ENCODE peak calls at places on chromosomes 13 and 19, in four cellular contexts. One of them, this sample, is unnamed.

GRCh38 chr13:75050419-75051066 is 431.4 kb downstream of the TBC1D4 start:
- DNase-seq in H1: no peak
- DNase-seq in K562: no peak
- DNase-seq in GM12878: no peak
- DNase-seq in this sample: no peak

GRCh38 chr19:40611096-40611495 is 9.9 kb downstream of the LTBP4 start:
- DNase-seq in H1: no peak
- DNase-seq in K562: no peak
- DNase-seq in GM12878: no peak
- DNase-seq in this sample: no peak

GRCh38 chr13:108315273-108315672 is 45.8 kb downstream of the TNFSF13B start:
- DNase-seq in K562: no peak
- DNase-seq in GM12878: peak
- DNase-seq in H1: no peak
- DNase-seq in this sample: no peak

GRCh38 chr13:65907656-65908441 is 1322.3 kb downstream of the PCDH9 start:
- DNase-seq in GM12878: no peak
- DNase-seq in H1: no peak
- DNase-seq in K562: no peak
- DNase-seq in this sample: no peak

GRCh38 chr19:17457621-17458020 is 3.1 kb downstream of the NXNL1 start:
- DNase-seq in GM12878: no peak
- DNase-seq in K562: no peak
- DNase-seq in H1: no peak
- DNase-seq in this sample: no peak

GRCh38 chr13:114062754-114063153 is 69.7 kb downstream of the RASA3 start:
- DNase-seq in H1: no peak
- DNase-seq in K562: no peak
- DNase-seq in GM12878: no peak
- DNase-seq in this sample: no peak

GRCh38 chr13:74930402-74931165 is 551.4 kb downstream of the TBC1D4 start:
- DNase-seq in K562: no peak
- DNase-seq in H1: no peak
- DNase-seq in GM12878: no peak
- DNase-seq in this sample: no peak

GRCh38 chr19:8850488-8850887 is 18.3 kb downstream of the MBD3L1 start:
- DNase-seq in K562: no peak
- DNase-seq in H1: no peak
- DNase-seq in GM12878: no peak
- DNase-seq in this sample: no peak

GRCh38 chr13:97460853-97461252 is 26.9 kb downstream of the RAP2A start:
- DNase-seq in GM12878: no peak
- DNase-seq in K562: no peak
- DNase-seq in H1: no peak
- DNase-seq in this sample: peak

GRCh38 chr19:54523403-54523802 is 20.8 kb downstream of the LAIR2 start:
- DNase-seq in K562: no peak
- DNase-seq in H1: no peak
- DNase-seq in GM12878: peak
- DNase-seq in this sample: no peak

GRCh38 chr19:3774621-3775373 is 2.8 kb upstream of the RAX2 start:
- DNase-seq in K562: peak
- DNase-seq in H1: no peak
- DNase-seq in GM12878: no peak
- DNase-seq in this sample: no peak

GRCh38 chr13:74246398-74246975 is 112.3 kb upstream of the KLF12 start:
- DNase-seq in H1: no peak
- DNase-seq in K562: no peak
- DNase-seq in GM12878: no peak
- DNase-seq in this sample: no peak

DNA sequence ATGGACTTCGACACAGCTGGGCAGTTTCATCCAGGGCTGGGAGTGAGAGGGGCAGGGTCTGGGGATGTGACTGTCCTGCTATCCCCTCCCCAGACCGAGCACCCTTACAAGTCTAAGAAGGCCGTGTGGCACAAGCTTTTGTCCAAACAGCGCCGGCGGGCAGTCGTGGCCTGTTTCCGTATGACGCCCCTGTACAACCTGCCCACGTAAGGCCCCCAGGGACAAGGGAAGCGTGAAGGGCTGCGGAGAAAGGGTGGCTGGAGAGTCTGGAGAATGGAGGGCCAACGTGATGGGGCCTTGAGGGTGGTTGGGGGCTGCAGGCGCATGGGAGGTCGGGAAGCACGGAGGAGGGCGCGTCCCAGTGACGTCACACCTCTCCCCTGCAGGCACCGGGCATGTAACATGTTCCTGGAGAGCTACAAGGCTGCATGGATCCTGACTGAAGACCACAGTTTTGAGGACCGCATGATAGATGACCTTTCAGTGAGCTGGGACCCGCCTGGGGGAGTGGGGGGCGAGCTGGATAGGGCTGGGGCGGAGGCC is 89.5 kb downstream of the MAP4K1 start:
- DNase-seq in K562: no peak
- DNase-seq in GM12878: no peak
- DNase-seq in H1: no peak
- DNase-seq in this sample: no peak
- TF ChIP-seq NRF1 in K562: no peak
- TF ChIP-seq NRF1 in GM12878: no peak
- TF ChIP-seq NRF1 in H1: no peak
- TF ChIP-seq NRF1 in this sample: no peak

GRCh38 chr19:46915386-46915785 is 54.6 kb downstream of the ARHGAP35 start:
- DNase-seq in H1: no peak
- DNase-seq in GM12878: no peak
- DNase-seq in K562: no peak
- DNase-seq in this sample: no peak

GRCh38 chr19:46911456-46911855 is 50.7 kb downstream of the ARHGAP35 start:
- DNase-seq in GM12878: no peak
- DNase-seq in K562: no peak
- DNase-seq in H1: no peak
- DNase-seq in this sample: no peak

GRCh38 chr19:46916971-46917370 is 56.2 kb downstream of the ARHGAP35 start:
- DNase-seq in K562: no peak
- DNase-seq in H1: no peak
- DNase-seq in GM12878: peak
- DNase-seq in this sample: no peak

GRCh38 chr19:46913852-46914430 is 53.1 kb downstream of the ARHGAP35 start:
- DNase-seq in GM12878: peak
- DNase-seq in H1: no peak
- DNase-seq in K562: peak
- DNase-seq in this sample: no peak

GRCh38 chr19:46913198-46913851 is 52.5 kb downstream of the ARHGAP35 start:
- DNase-seq in GM12878: no peak
- DNase-seq in K562: no peak
- DNase-seq in H1: no peak
- DNase-seq in this sample: no peak
- TF ChIP-seq NRF1 in GM12878: no peak
- TF ChIP-seq NRF1 in K562: no peak
- TF ChIP-seq NRF1 in H1: no peak
- TF ChIP-seq NRF1 in this sample: no peak

GRCh38 chr13:45807520-45808099 is 43.9 kb downstream of the SIAH3 start:
- DNase-seq in K562: peak
- DNase-seq in H1: no peak
- DNase-seq in GM12878: peak
- DNase-seq in this sample: peak
- TF ChIP-seq NRF1 in K562: no peak
- TF ChIP-seq NRF1 in H1: no peak
- TF ChIP-seq NRF1 in GM12878: no peak
- TF ChIP-seq NRF1 in this sample: no peak

DNA sequence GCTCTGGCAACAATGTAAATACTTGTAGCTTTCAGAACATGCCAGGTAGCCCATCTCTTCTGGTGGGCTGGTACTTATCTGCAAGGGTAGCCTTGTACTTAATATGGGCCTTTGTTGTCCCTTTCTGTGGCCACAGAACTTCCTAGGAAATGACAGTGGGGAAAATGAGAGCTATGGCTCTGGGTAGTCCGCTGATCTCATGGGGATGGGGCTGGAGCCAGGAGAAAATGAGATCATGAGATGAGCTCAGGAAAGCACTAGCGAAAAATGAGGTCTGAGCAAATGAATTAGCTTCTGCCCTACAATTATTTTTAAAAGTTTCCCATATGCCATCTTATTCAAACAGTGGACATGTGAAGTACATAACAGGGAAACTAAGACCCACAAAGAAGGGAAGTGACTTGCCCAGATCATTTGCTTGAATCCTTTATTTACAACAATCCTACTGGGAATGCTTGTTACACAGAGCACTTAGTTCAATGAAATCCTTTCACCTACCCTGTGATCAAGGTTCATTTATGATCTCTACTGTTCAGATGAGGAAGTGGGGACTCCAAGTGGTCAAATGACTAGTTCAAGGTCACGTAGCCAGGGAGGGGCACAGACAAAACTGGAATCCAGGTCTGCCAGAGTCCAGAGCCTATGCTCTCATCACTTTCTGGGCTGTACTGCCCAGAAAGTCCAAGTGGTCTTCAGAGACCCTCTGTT is 87.1 kb downstream of the PTPRS start:
- DNase-seq in K562: no peak
- DNase-seq in GM12878: no peak
- DNase-seq in H1: no peak
- DNase-seq in this sample: no peak
- TF ChIP-seq NRF1 in K562: no peak
- TF ChIP-seq NRF1 in GM12878: no peak
- TF ChIP-seq NRF1 in H1: no peak
- TF ChIP-seq NRF1 in this sample: no peak

GRCh38 chr19:1091544-1092175 is 3.5 kb downstream of the POLR2E start:
- DNase-seq in H1: no peak
- DNase-seq in GM12878: no peak
- DNase-seq in K562: no peak
- DNase-seq in this sample: no peak
- TF ChIP-seq NRF1 in H1: no peak
- TF ChIP-seq NRF1 in GM12878: no peak
- TF ChIP-seq NRF1 in K562: no peak
- TF ChIP-seq NRF1 in this sample: no peak

GRCh38 chr13:95099541-95099940 is 201.7 kb downstream of the ABCC4 start:
- DNase-seq in K562: no peak
- DNase-seq in GM12878: no peak
- DNase-seq in H1: no peak
- DNase-seq in this sample: no peak
- TF ChIP-seq NRF1 in K562: no peak
- TF ChIP-seq NRF1 in GM12878: no peak
- TF ChIP-seq NRF1 in H1: no peak
- TF ChIP-seq NRF1 in this sample: no peak

DNA sequence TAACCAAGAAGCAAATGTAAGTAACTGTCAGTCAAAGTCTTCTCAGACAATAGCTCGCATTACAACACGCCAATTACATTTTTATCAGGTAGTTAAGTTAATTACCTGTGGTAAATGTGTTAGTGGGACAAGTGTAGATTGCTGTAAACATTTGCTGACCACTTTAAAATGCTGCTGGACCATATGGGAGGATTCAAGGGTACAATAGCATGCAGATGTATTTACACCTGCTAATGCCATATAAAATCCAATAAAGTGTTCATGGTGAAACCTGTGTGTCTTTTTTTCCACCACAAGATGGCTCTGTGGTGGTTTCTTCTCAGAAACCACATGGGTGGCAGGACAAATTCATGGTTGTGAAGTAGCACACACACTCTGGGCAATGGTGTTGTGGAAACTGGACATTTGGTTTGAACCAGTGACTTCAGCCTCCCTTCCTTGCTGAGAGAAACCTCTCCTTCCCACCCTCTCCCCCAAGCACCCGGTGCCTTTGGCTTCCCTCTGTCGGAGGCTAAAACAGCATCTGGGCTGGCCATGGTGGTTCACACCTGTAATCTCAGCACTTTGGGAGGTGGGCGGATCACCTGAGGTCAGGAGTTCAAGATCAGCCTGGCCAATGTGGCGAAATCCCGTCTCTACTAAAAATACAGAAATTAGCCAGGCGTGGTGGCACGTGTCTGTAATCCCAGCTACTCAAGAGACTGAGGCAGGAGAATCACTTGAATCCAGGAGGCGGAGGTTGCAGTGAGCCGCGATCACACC is 18.1 kb upstream of the GTF3A start:
- DNase-seq in K562: peak
- DNase-seq in H1: no peak
- DNase-seq in GM12878: no peak
- DNase-seq in this sample: peak
- TF ChIP-seq NRF1 in K562: no peak
- TF ChIP-seq NRF1 in H1: no peak
- TF ChIP-seq NRF1 in GM12878: no peak
- TF ChIP-seq NRF1 in this sample: no peak

This sample was measured in SK-N-SH.